ENCODE peak calls at places on chromosomes 1 and 21, in five cellular contexts. X, B, D, Y and K are unnamed samples.

GRCh38 chr1:101300916-101301315 is 64.1 kb downstream of the S1PR1 start:
- DNase-seq in X (no peak), B (no peak), D (no peak), Y (no peak), K (no peak)

GRCh38 chr1:76939107-76939816 is 72.0 kb downstream of the ST6GALNAC5 start:
- DNase-seq in X (no peak), B (no peak), D (no peak), Y (no peak), K (no peak)

GRCh38 chr1:230285351-230285750 is 140.8 kb downstream of the PGBD5 start:
- DNase-seq in X (no peak), B (peak; percentile 12), D (no peak), Y (no peak), K (peak; percentile 60)

GRCh38 chr1:161954466-161954865 is 69.2 kb downstream of the OLFML2B start:
- DNase-seq in X (no peak), B (no peak), D (no peak), Y (no peak), K (no peak)

GRCh38 chr1:44485933-44486475 is 80.9 kb downstream of the RNF220 start:
- DNase-seq in X (no peak), B (no peak), D (peak; percentile 45), Y (no peak), K (no peak)

GRCh38 chr1:229341811-229342304 is 989 bp downstream of the CCSAP start:
- DNase-seq in X (peak; percentile 48), B (peak; percentile 29), D (no peak), Y (no peak), K (no peak)

GRCh38 chr1:24089743-24090555 is 22.0 kb downstream of the MYOM3 start:
- DNase-seq in X (no peak), B (no peak), D (no peak), Y (no peak), K (no peak)

GRCh38 chr21:46546799-46547198 is 58.1 kb downstream of the S100B start:
- DNase-seq in X (no peak), B (no peak), D (no peak), Y (no peak), K (no peak)

GRCh38 chr1:30414086-30414850 is 309.1 kb downstream of the MATN1 start:
- DNase-seq in X (no peak), B (no peak), D (peak; percentile 7), Y (no peak), K (peak; percentile 44)

GRCh38 chr1:95604784-95605183 is 370.8 kb downstream of the RWDD3 start:
- DNase-seq in X (no peak), B (no peak), D (no peak), Y (no peak), K (no peak)

GRCh38 chr1:234925440-234926251 is 203.0 kb downstream of the TOMM20 start:
- DNase-seq in X (no peak), B (peak; percentile 54), D (no peak), Y (peak; percentile 80), K (no peak)

GRCh38 chr1:227910506-227910905 is 37.2 kb downstream of the WNT9A start:
- DNase-seq in X (no peak), B (no peak), D (no peak), Y (no peak), K (no peak)

GRCh38 chr1:212433577-212434462 is 1.1 kb downstream of the NENF start:
- DNase-seq in X (no peak), B (no peak), D (no peak), Y (no peak), K (peak; percentile 31)

GRCh38 chr1:204128964-204129896 is 22.6 kb downstream of the ETNK2 start:
- DNase-seq in X (peak; percentile 32), B (peak; percentile 79), D (peak; percentile 92), Y (no peak), K (peak; percentile 83)

GRCh38 chr1:88327391-88328267 is 356.4 kb upstream of the PKN2 start:
- DNase-seq in X (no peak), B (peak; percentile 41), D (no peak), Y (peak; percentile 64), K (no peak)

GRCh38 chr1:27508139-27508665 is 18.2 kb upstream of the WASF2 start:
- DNase-seq in X (no peak), B (no peak), D (peak; percentile 72), Y (peak; percentile 60), K (no peak)

GRCh38 chr1:145545055-145545454 is 62.7 kb upstream of the GPR89A start:
- DNase-seq in X (no peak), B (no peak), D (no peak), Y (no peak), K (no peak)

GRCh38 chr1:45924736-45925135 is 121.3 kb downstream of the MAST2 start:
- DNase-seq in X (no peak), B (no peak), D (no peak), Y (no peak), K (no peak)

GRCh38 chr1:16410803-16411202 is 26.4 kb downstream of the SPATA21 start:
- DNase-seq in X (no peak), B (no peak), D (no peak), Y (no peak), K (no peak)

GRCh38 chr1:41102208-41102607 is 80.7 kb upstream of the SLFNL1 start:
- DNase-seq in X (peak; percentile 17), B (peak; percentile 95), D (no peak), Y (no peak), K (peak; percentile 90)

GRCh38 chr1:117093091-117093534 is 28.4 kb downstream of the TRIM45 start:
- DNase-seq in X (no peak), B (peak; percentile 35), D (peak; percentile 69), Y (no peak), K (no peak)

GRCh38 chr1:246324711-246325110 is 182.4 kb downstream of the SMYD3 start:
- DNase-seq in X (no peak), B (no peak), D (no peak), Y (no peak), K (no peak)

GRCh38 chr1:53291574-53291973 is 36.3 kb downstream of the LRP8 start:
- DNase-seq in X (no peak), B (no peak), D (peak; percentile 56), Y (no peak), K (no peak)

GRCh38 chr1:207418336-207418735 is 35.8 kb upstream of the CR2 start:
- DNase-seq in X (no peak), B (no peak), D (no peak), Y (no peak), K (no peak)

GRCh38 chr1:50980505-50980904 is 10.5 kb downstream of the CDKN2C start:
- DNase-seq in X (no peak), B (no peak), D (no peak), Y (no peak), K (no peak)

GRCh38 chr21:37758997-37759396 is 157.3 kb downstream of the KCNJ6 start:
- DNase-seq in X (no peak), B (no peak), D (peak; percentile 65), Y (peak; percentile 3), K (no peak)

GRCh38 chr1:87528754-87529517 is 200.3 kb downstream of the LMO4 start:
- DNase-seq in X (no peak), B (no peak), D (peak; percentile 8), Y (no peak), K (no peak)

DNA sequence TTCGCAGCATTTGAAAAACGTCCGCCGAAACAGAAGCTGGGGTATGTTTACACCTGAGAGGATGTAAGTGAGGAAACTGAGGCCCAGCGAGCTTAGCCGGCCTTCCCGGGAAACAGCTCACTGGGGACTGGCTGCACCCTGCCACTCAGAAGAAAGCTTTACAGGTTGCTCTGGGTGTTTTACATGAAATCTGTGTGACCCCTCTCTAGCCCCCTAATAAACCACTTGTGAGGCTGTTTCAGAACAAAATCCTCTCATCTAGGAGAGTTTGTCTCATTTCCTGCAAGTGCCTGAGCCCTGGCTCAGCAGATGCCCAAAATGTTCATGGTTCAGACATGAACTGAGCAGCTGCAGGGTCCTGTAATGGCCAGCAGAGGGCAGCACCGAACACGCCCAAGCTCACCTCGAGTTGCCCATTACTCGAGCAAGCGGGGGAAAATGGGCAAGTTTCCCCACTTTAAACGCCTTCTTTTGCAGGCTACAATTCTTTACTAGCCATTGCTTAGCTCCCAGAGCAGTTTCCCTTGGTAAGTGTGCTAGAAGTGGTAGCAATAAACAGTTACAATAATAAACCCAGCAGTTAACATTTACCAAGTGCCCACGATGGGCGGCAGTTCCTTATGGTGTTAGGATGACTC is 76.4 kb downstream of the FHAD1 start:
- DNase-seq in X (peak; percentile 59), B (peak; percentile 86), D (peak; percentile 73), Y (peak; percentile 42), K (peak; percentile 87)
- TF ChIP-seq POLR2A in X (peak; percentile 5), B (peak; percentile 21), D (no peak), Y (no peak), K (no peak)

DNA sequence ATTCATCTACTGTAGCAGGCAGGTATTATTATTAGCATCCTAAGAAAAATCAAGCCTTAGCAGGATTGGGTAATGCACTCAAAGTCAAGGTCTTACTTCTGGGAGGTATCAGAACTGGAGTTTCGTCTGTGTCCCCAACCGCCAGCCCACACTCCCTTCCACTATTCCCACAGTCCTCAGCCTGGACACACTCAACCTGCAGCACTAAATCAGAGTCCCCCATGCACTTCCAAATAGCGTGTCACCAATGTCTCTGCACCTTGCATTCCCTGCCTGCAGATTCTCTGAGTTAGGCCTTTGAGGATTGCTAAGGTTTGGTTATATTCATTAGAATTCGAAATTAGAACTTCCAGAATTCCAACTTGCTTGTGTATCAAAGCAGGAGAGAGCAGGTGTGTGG is 3.9 kb downstream of the LYPD8 start:
- DNase-seq in X (no peak), B (no peak), D (no peak), Y (no peak), K (no peak)
- H3K9me3 ChIP-seq in X (no peaks in the 10 kb centered on the region), B (no peaks in the 10 kb centered on the region), D (no peaks in the 10 kb centered on the region), Y (no peaks in the 10 kb centered on the region), K (no peaks in the 10 kb centered on the region)

GRCh38 chr1:111227434-111227833 is at the start of gene CHI3L2:
- DNase-seq in X (no peak), B (no peak), D (no peak), Y (no peak), K (no peak)
- H3K4me3 ChIP-seq in X (no peak within 1 kb of the TSS), B (no peak within 1 kb of the TSS), D (no peak within 1 kb of the TSS), Y (peak within 1 kb of the TSS; percentile 22), K (no peak within 1 kb of the TSS)

GRCh38 chr1:9426291-9426711 is 113.0 kb upstream of the SLC25A33 start:
- DNase-seq in X (peak; percentile 93), B (no peak), D (no peak), Y (no peak), K (no peak)

GRCh38 chr1:9427388-9427787 is 111.9 kb upstream of the SLC25A33 start:
- DNase-seq in X (no peak), B (no peak), D (no peak), Y (no peak), K (no peak)

GRCh38 chr1:9425859-9426258 is 113.4 kb upstream of the SLC25A33 start:
- DNase-seq in X (peak; percentile 54), B (no peak), D (no peak), Y (no peak), K (no peak)

GRCh38 chr1:9429369-9429766 is 109.9 kb upstream of the SLC25A33 start:
- DNase-seq in X (no peak), B (no peak), D (no peak), Y (no peak), K (no peak)

DNA sequence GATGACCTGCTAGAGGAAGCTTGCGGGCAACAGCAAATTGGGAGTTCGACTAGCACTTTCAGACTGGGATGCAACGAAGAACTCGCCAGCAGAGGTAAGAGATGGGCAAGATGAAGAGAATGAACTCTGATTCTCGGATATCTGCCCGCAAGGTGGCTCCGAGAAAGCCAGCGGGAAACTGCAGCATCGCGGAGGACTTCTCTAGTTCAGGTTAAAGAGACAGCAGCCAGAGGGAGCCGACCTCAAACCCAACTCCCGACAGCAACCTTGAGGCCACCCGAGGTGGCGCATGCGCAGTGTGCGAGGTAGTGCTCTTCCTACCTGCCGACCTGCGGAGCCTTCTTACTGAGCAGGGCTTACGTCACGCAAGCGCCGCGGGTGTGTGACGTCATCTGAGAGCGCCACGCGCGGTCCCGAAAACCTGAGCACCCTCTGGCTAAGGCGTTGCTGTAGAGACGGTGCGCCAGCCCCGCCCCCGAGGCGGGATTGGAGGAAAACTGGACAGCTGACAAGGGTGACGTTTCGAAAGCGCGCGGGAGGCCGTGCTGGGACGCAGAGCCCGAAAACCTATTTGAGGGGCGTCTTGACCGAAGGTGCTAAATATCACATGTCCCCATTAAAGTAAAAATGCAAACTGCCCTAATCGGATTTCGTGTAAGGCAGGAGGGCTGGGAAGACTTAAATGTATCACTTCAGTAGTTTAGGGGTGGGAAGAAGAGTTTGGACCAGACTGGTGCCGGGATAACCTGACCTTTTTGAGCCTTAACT is 110.5 kb upstream of the SLC25A33 start:
- DNase-seq in X (peak; percentile 100), B (peak; percentile 100), D (peak; percentile 98), Y (peak; percentile 98), K (peak; percentile 99)
- TF ChIP-seq POLR2A in X (peak; percentile 68), B (peak; percentile 58), D (peak; percentile 84), Y (peak; percentile 79), K (no peak)